ENCODE peak calls at places on chromosome 14, in five cellular contexts. Z is SK-N-SH, V is PC-3, B is hepatocyte, C is GM23248. E is an unnamed sample.

GRCh38 chr14:89324501-89325298 is 92.3 kb downstream of the FOXN3 start:
- DNase-seq in Z (no peak), B (no peak), V (no peak), C (no peak), E (no peak)

GRCh38 chr14:90553298-90553920 is 156.6 kb downstream of the CALM1 start:
- DNase-seq in V (no peak), B (no peak), Z (no peak), C (no peak), E (peak)

GRCh38 chr14:20415723-20416622 is 2.7 kb upstream of the TEP1 start:
- DNase-seq in C (peak), Z (peak), V (peak), B (peak), E (peak)

GRCh38 chr14:73850940-73851339 is 691 bp upstream of the PTGR2 start:
- DNase-seq in Z (no peak), C (peak), B (peak), V (peak), E (no peak)

GRCh38 chr14:81831128-81831815 is 297.6 kb upstream of the SEL1L start:
- DNase-seq in Z (no peak), C (no peak), B (peak), V (no peak), E (peak)

GRCh38 chr14:95463173-95463901 is 53.1 kb downstream of the SYNE3 start:
- DNase-seq in C (no peak), V (no peak), B (no peak), Z (no peak), E (no peak)

GRCh38 chr14:74685054-74685453 is 27.8 kb downstream of the AREL1 start:
- DNase-seq in B (no peak), Z (no peak), V (no peak), C (no peak), E (no peak)

GRCh38 chr14:88266474-88266873 is 56.6 kb downstream of the KCNK10 start:
- DNase-seq in B (no peak), C (no peak), V (no peak), Z (no peak), E (no peak)

GRCh38 chr14:35342160-35343010 is 50.2 kb downstream of the PSMA6 start:
- DNase-seq in V (no peak), B (no peak), Z (no peak), C (peak), E (no peak)

GRCh38 chr14:64760146-64760755 is 56.0 kb downstream of the PLEKHG3 start:
- DNase-seq in C (peak), Z (peak), V (peak), B (peak), E (peak)

GRCh38 chr14:101683365-101683764 is 78.1 kb upstream of the PPP2R5C start:
- DNase-seq in B (no peak), C (no peak), Z (no peak), V (no peak), E (no peak)

GRCh38 chr14:23578560-23579310 is at the start of gene JPH4:
- DNase-seq in Z (peak), V (no peak), B (peak), C (no peak), E (peak)

GRCh38 chr14:93538411-93538810 is 107.7 kb downstream of the UNC79 start:
- DNase-seq in V (peak), C (peak), B (no peak), Z (peak), E (peak)

GRCh38 chr14:35261774-35262173 is 30.4 kb upstream of the PSMA6 start:
- DNase-seq in Z (no peak), B (peak), V (no peak), C (peak), E (no peak)

GRCh38 chr14:21356511-21356910 is 27.3 kb downstream of the SUPT16H start:
- DNase-seq in C (no peak), V (no peak), B (no peak), Z (no peak), E (no peak)

GRCh38 chr14:59349154-59349772 is 115.9 kb downstream of the GPR135 start:
- DNase-seq in B (no peak), V (no peak), Z (no peak), C (no peak), E (no peak)

GRCh38 chr14:73238262-73238852 is 1.1 kb downstream of the PAPLN start:
- DNase-seq in C (peak), B (peak), Z (no peak), V (peak), E (no peak)

GRCh38 chr14:28777773-28778606 is 11.4 kb downstream of the FOXG1 start:
- DNase-seq in V (no peak), C (no peak), B (no peak), Z (no peak), E (peak)

GRCh38 chr14:75247286-75247922 is 31.2 kb upstream of the FOS start:
- DNase-seq in C (no peak), V (no peak), Z (no peak), B (no peak), E (no peak)

GRCh38 chr14:67487937-67488893 is at the start of gene TMEM229B:
- DNase-seq in V (no peak), Z (no peak), B (no peak), C (no peak), E (no peak)
- TF ChIP-seq EZH2phosphoT487 in V (no peak), Z (no peak), B (no peak), C (no peak), E (no peak)

DNA sequence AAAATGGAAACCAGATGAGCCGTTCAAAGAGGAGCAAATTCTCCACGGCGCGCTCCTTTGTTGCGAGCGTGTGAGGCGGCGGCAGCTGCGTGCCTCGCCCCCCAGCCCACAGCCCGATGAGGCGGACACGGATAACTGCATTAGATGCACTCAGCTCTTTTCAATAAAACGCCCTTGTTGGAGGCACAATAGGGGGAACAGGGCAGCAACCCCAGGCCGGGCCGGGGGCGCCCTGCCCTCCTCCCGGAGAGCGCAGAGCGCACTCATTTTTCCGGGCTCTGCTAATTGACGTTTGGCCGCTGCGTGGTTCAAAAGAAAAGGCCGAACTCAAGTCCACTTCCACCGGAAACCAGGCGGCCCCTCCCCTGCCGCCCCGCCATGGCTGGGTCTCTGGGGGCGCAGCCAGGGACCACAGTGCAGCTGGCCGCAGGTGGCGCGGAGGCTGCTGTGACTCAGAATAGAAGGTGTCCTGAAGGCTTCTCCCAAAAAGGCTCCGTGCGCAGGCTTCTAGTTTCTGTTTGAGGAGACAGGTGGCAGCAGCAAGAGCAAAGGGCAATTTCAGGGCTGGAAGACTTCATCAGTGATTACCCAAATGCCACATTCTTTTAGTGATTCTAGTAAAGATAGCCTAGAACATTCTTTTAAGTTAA is 29.0 kb upstream of the SMOC1 start:
- DNase-seq in B (peak), Z (no peak), V (no peak), C (no peak), E (peak)
- TF ChIP-seq EZH2phosphoT487 in B (no peak), Z (no peak), V (no peak), C (no peak), E (no peak)

GRCh38 chr14:85300119-85300518 is 229.8 kb upstream of the FLRT2 start:
- DNase-seq in Z (no peak), C (no peak), B (no peak), V (no peak), E (no peak)

GRCh38 chr14:85301506-85301905 is 228.4 kb upstream of the FLRT2 start:
- DNase-seq in B (no peak), Z (no peak), C (no peak), V (no peak), E (no peak)

GRCh38 chr14:85293820-85294219 is 236.1 kb upstream of the FLRT2 start:
- DNase-seq in B (no peak), Z (no peak), V (no peak), C (no peak), E (no peak)

DNA sequence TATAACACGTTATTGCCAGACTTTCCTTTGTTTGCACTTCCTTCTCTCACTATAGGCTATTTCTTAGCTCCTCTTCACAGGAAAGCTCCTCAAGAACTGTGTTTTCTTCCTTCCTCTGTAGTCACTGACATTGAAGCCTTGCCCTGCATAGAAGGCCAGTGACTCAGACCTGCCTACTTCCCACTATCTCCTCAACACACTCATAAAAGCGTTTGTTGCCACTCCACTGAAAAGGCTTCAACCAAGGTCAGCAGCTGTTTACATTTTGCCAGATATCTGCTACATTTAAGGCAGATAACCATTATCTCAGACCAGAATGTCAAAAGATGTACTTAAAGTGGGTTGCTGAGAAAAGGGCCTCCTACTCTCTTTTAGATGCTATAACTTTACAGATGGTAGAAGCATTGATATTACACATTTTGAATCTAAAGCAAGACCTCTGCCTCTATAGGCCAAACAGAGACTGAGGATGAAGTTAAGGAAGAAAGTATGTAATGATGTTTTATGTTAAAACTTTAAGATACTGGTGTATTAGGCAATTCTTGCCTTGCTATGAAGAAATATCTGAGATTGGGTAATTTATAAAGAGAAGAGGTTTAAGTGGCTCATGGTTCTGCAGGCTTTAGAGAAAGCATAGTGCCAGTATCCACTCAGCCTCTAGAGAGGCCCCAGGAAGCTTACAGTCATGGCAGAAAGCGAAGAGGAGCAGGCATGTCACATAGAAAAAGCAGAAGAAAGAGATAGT is 233.3 kb upstream of the FLRT2 start:
- DNase-seq in Z (no peak), B (peak), V (peak), C (peak), E (no peak)
- TF ChIP-seq EZH2phosphoT487 in Z (no peak), B (no peak), V (no peak), C (no peak), E (no peak)

GRCh38 chr14:67729072-67729561 is 27.4 kb downstream of the RDH12 start:
- DNase-seq in B (peak), Z (no peak), V (no peak), C (no peak), E (peak)
- TF ChIP-seq EZH2phosphoT487 in B (no peak), Z (no peak), V (no peak), C (no peak), E (no peak)

DNA sequence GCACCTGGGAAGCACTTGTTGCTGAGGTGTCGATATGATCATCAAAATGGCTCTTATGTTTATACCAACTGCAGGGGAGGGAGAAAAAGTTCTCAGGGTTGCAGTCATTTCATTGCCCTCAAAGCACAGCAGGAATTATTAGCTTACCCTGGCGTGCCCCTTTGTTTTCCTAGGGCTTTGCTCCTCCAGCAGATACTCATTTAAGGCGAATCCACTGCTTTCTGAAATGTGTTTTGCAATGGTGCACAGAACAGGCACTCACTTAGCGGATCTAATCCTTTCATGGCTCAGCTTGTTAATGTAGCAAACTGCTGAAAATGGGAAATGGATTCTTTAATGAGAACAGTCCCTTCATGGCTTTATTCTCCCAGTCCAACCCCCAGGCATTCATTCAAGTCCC is 76.7 kb downstream of the NKX2-1 start:
- DNase-seq in Z (no peak), C (no peak), V (no peak), B (no peak), E (peak)
- TF ChIP-seq EZH2phosphoT487 in Z (no peak), C (no peak), V (no peak), B (no peak), E (no peak)

DNA sequence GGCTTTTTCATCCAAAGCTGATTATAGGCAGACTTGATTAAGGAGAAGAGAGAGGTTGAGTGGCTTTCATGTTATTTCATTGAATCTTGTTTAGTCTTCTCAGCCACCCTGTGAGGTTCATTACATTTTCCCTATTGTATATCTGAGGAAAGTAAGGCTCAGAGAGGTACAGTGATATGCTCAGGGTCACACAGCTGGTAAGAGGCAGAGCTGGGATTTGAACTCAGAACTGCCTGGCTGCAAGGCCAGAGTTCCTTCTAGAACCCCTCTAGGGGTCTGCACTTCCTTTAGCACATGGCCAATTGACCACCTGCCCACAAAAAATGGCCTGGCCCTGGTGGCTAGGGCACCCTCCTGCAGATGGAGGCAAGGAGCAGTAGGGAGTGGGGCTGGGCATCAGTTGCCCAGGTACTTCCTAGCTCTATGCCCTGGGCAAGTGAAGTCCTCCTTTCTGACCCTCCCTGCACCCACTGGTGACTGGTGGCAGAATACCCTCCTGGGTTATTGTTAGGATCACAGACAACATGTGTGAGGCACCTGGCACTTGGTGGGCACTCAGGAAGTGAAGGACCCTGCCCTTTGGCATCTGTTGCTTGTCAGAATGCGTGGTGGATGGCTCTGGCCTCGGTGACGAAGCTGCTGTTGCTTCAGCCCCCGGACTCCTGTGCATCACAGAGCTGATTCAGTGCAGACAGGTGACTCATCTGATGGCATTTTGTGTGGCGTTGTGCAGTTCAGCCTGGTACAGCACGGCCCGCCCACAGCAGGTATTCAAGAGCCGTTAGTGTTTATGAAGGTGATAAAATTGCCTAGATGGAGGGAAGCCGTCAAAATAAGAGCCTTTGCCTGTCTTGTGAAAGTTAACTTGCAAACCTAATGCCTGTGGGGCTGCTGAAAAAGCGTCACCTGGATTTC is 115.8 kb downstream of the SLC25A47 start:
- DNase-seq in Z (no peak), C (peak), B (peak), V (peak), E (no peak)
- TF ChIP-seq EZH2phosphoT487 in Z (no peak), C (no peak), B (no peak), V (no peak), E (no peak)

GRCh38 chr14:56025191-56025590 is 93.0 kb upstream of the PELI2 start:
- DNase-seq in Z (no peak), B (no peak), C (no peak), V (no peak), E (no peak)

GRCh38 chr14:56027421-56027820 is 90.8 kb upstream of the PELI2 start:
- DNase-seq in V (no peak), B (no peak), Z (no peak), C (no peak), E (no peak)

GRCh38 chr14:56023681-56024080 is 94.5 kb upstream of the PELI2 start:
- DNase-seq in B (no peak), V (no peak), Z (no peak), C (no peak), E (no peak)

GRCh38 chr14:56027916-56028637 is 90.1 kb upstream of the PELI2 start:
- DNase-seq in V (no peak), B (no peak), C (no peak), Z (no peak), E (no peak)
- TF ChIP-seq EZH2phosphoT487 in V (no peak), B (no peak), C (no peak), Z (no peak), E (no peak)

DNA sequence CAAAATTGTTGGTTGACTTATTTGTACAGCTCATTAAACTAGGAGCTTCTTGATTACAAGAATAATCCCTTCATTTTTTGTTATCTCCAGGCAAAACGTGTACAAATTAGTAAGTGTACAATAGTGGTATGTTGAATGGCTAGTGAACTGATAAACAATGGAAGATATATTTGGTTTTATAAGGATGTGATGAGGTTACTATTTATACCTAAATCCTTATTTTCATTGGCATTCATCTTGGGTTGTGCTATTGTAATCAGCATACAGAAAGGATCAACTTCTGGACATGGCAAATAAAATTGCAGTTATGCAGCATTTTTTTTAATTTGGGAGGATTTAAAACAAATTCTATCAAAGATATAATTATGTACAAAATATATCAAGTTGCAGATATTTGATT is 199.4 kb upstream of the GZMB start:
- DNase-seq in B (no peak), C (no peak), V (no peak), Z (no peak), E (no peak)
- TF ChIP-seq EZH2phosphoT487 in B (no peak), C (no peak), V (no peak), Z (no peak), E (no peak)

GRCh38 chr14:70189678-70190077 is 927 bp upstream of the SLC8A3 start:
- DNase-seq in V (no peak), B (no peak), C (no peak), Z (peak), E (peak)
- TF ChIP-seq EZH2phosphoT487 in V (no peak), B (no peak), C (no peak), Z (no peak), E (no peak)

GRCh38 chr14:103550451-103551337 is 11.8 kb downstream of the BAG5 start:
- DNase-seq in B (no peak), C (peak), Z (peak), V (no peak), E (no peak)

GRCh38 chr14:103552811-103553210 is 9.6 kb downstream of the BAG5 start:
- DNase-seq in Z (no peak), B (no peak), V (no peak), C (no peak), E (no peak)

GRCh38 chr14:103551338-103551762 is 11.1 kb downstream of the BAG5 start:
- DNase-seq in Z (peak), B (no peak), C (peak), V (no peak), E (no peak)

GRCh38 chr14:103549361-103550311 is 12.8 kb downstream of the BAG5 start:
- DNase-seq in V (no peak), Z (peak), B (no peak), C (no peak), E (no peak)

GRCh38 chr14:103552011-103552797 is 10.3 kb downstream of the BAG5 start:
- DNase-seq in C (peak), B (no peak), Z (no peak), V (peak), E (no peak)
- TF ChIP-seq EZH2phosphoT487 in C (no peak), B (no peak), Z (no peak), V (no peak), E (no peak)